ENCODE peak calls at places on chromosomes 11 and 22, in six cellular contexts. U is HL-60; Q is IMR-90; A is sigmoid colon; N is CD8-positive, alpha-beta T cell; V is OCI-LY7. R is an unnamed sample.

GRCh38 chr11:74417379-74417804 is 19.2 kb upstream of the PGM2L1 start:
- DNase-seq in U (no peak), V (no peak), A (no peak), Q (peak), N (no peak), R (peak)

GRCh38 chr22:19174106-19175025 is 4.2 kb downstream of the SLC25A1 start:
- DNase-seq in Q (peak), A (peak), N (no peak), V (peak), U (peak), R (peak)

GRCh38 chr11:130478204-130478701 is 29.8 kb downstream of the ADAMTS15 start:
- DNase-seq in U (no peak), V (no peak), Q (peak), A (peak), N (no peak), R (peak)

GRCh38 chr22:36395922-36396321 is 8.2 kb upstream of the MYH9 start:
- DNase-seq in U (no peak), Q (peak), N (no peak), A (no peak), V (no peak), R (peak)

GRCh38 chr11:93525601-93526000 is 17.6 kb downstream of the SMCO4 start:
- DNase-seq in Q (peak), V (peak), A (no peak), N (no peak), U (no peak), R (peak)

GRCh38 chr11:126561327-126561893 is 205.9 kb downstream of the ST3GAL4 start:
- DNase-seq in V (peak), Q (peak), U (peak), N (no peak), A (no peak), R (peak)

GRCh38 chr22:49017769-49018330 is 809.8 kb downstream of the BRD1 start:
- DNase-seq in N (no peak), Q (no peak), U (no peak), V (no peak), A (peak), R (no peak)

GRCh38 chr11:102177974-102178631 is 67.9 kb downstream of the YAP1 start:
- DNase-seq in A (no peak), V (no peak), N (no peak), U (peak), Q (peak), R (peak)

GRCh38 chr11:67284811-67285540 is 4.1 kb upstream of the ANKRD13D start:
- DNase-seq in A (peak), U (peak), V (no peak), N (peak), Q (no peak), R (no peak)

GRCh38 chr11:6568191-6568918 is 35.1 kb downstream of the RRP8 start:
- DNase-seq in V (no peak), U (no peak), Q (peak), A (peak), N (no peak), R (peak)

GRCh38 chr11:13140028-13140870 is 131.1 kb downstream of the RASSF10 start:
- DNase-seq in U (no peak), Q (peak), V (no peak), N (no peak), A (no peak), R (peak)

GRCh38 chr22:37254867-37255233 is 10.8 kb upstream of the RAC2 start:
- DNase-seq in N (no peak), U (no peak), A (no peak), V (no peak), Q (peak), R (peak)

GRCh38 chr22:23530766-23531282 is 49.3 kb downstream of the IGLL1 start:
- DNase-seq in V (no peak), Q (no peak), A (peak), U (no peak), N (no peak), R (no peak)

GRCh38 chr22:31530816-31531180 is 34.5 kb downstream of the SFI1 start:
- DNase-seq in N (no peak), A (no peak), U (no peak), Q (no peak), V (no peak), R (peak)

GRCh38 chr22:46996595-46997310 is 234.3 kb downstream of the TBC1D22A start:
- DNase-seq in U (no peak), Q (no peak), V (no peak), N (no peak), A (peak), R (peak)

GRCh38 chr11:40328890-40329617 is 1130.4 kb downstream of the LRRC4C start:
- DNase-seq in U (no peak), A (peak), V (no peak), N (no peak), Q (peak), R (peak)

GRCh38 chr11:70377645-70378044 is 20.7 kb upstream of the CTTN start:
- DNase-seq in U (no peak), A (no peak), Q (no peak), V (no peak), N (no peak), R (no peak)

GRCh38 chr11:84384637-84385227 is 1098.6 kb upstream of the CCDC90B start:
- DNase-seq in A (no peak), U (peak), V (peak), Q (peak), N (no peak), R (peak)

GRCh38 chr11:70099578-70100282 is 21.6 kb downstream of the ANO1 start:
- DNase-seq in Q (peak), N (no peak), V (no peak), A (no peak), U (no peak), R (peak)

GRCh38 chr22:18997925-18998315 is 61.8 kb upstream of the PRODH start:
- DNase-seq in V (no peak), A (no peak), Q (no peak), U (no peak), N (no peak), R (no peak)

GRCh38 chr11:8838248-8838647 is 72.7 kb upstream of the AKIP1 start:
- DNase-seq in Q (peak), U (peak), A (peak), N (no peak), V (no peak), R (peak)

GRCh38 chr22:35648066-35649025 is at the start of gene APOL6:
- DNase-seq in A (peak), V (peak), Q (peak), N (peak), U (peak), R (peak)

GRCh38 chr22:46105494-46106278 is 44.6 kb upstream of the PPARA start:
- DNase-seq in A (peak), V (no peak), N (no peak), U (no peak), Q (peak), R (peak)

GRCh38 chr22:48366591-48366990 is 1461.1 kb downstream of the BRD1 start:
- DNase-seq in Q (no peak), N (no peak), U (no peak), A (peak), V (no peak), R (no peak)

GRCh38 chr22:49282596-49282995 is 545.1 kb downstream of the BRD1 start:
- DNase-seq in Q (no peak), U (no peak), V (no peak), N (no peak), A (peak), R (no peak)

GRCh38 chr11:113871331-113871730 is 4.0 kb downstream of the USP28 start:
- DNase-seq in A (no peak), U (no peak), V (no peak), N (no peak), Q (peak), R (peak)

GRCh38 chr22:24948356-24949202 is 2.1 kb upstream of the LHFPL7 start:
- DNase-seq in N (no peak), V (no peak), U (no peak), Q (no peak), A (no peak), R (no peak)

GRCh38 chr11:56782167-56782847 is 33.8 kb upstream of the OR9G4 start:
- DNase-seq in A (no peak), Q (no peak), U (no peak), N (no peak), V (no peak), R (no peak)

DNA sequence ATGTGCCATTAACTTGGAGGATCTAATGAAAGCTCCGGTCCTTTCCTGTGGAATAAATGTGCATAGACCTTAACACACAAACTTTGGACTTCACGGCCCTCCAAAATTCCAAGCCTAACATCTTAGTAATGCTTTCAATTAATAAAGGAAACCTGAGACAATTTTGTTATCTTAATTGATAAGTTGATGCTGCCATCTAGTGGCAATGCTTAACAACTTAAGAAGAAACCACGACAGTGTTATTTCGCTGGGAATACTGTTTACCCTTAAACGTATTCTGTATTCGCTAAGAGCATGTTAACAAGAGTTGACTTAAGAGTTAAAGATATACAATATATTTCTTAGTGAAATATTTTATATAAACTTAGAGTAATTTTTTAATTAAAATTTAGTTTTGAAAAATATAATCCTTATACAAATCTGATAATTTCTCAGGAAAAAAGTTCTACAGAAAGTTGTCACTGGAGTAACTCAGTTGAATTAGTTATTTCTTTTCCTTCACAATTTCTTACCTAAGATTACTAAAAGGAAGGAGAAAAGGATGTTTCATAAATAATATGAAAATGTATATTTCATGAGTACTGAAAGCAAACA is 35.0 kb upstream of the OR9G4 start:
- DNase-seq in Q (peak), A (no peak), U (peak), N (no peak), V (peak), R (peak)
- H3K4me3 ChIP-seq in Q (no peak), A (no peak), U (no peak), N (no peak), V (no peak), R (no peak)

GRCh38 chr22:17994424-17995108 is 29.8 kb downstream of the MICAL3 start:
- DNase-seq in V (peak), Q (no peak), N (no peak), U (no peak), A (peak), R (no peak)
- H3K4me3 ChIP-seq in V (peak), Q (no peak), N (no peak), U (no peak), A (no peak), R (no peak)

GRCh38 chr22:39314251-39314971 is 5.0 kb downstream of the RPL3 start:
- DNase-seq in N (no peak), V (no peak), Q (no peak), U (no peak), A (no peak), R (no peak)
- H3K4me3 ChIP-seq in N (no peak), V (peak), Q (no peak), U (no peak), A (no peak), R (no peak)

DNA sequence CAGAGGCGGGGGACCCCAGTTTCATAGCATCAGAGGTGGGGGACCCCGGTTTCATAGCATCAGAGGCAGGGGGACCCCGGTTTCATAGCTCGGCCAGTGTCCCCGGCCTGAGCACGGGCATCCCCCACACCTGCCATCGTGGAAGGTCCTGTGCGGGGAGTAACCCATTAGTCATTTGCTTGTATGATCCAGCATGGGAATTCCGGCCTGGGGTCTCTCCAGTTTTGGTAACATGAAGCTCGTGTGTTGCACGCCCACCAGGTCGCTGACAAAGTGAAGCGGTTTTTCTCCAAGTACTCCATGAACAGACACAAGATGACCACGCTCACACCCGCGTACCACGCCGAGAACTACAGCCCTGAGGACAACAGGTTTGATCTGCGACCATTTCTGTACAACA is 29.0 kb upstream of the KRTAP5-7 start:
- DNase-seq in U (no peak), Q (no peak), V (no peak), A (no peak), N (no peak), R (no peak)
- H3K4me3 ChIP-seq in U (no peak), Q (no peak), V (no peak), A (no peak), N (no peak), R (no peak)

R was measured in fibroblast of villous mesenchyme.